ENCODE peak calls at places on chromosomes 6 and 20, in five cellular contexts. G is endothelial cell, H is lower lobe of right lung, D is heart right ventricle, M is cardiac fibroblast. F is an unnamed sample.
A peak's percentile ranks its signal among the peaks of the same experiment; 100 is the strongest.

GRCh38 chr6:136525586-136526195 is 24.5 kb downstream of the MAP7 start:
- DNase-seq in G (no peak), H (no peak), D (no peak), M (no peak), F (no peak)

GRCh38 chr6:2007165-2007564 is 238.2 kb downstream of the GMDS start:
- DNase-seq in G (no peak), H (no peak), D (no peak), M (no peak), F (no peak)

GRCh38 chr6:52407467-52407866 is 12.7 kb upstream of the EFHC1 start:
- DNase-seq in G (peak; percentile 22), H (no peak), D (no peak), M (peak; percentile 70), F (no peak)

GRCh38 chr6:28161410-28162079 is 19.9 kb downstream of the ZKSCAN8 start:
- DNase-seq in G (peak; percentile 57), H (peak; percentile 81), D (peak; percentile 79), M (peak; percentile 62), F (peak; percentile 53)

GRCh38 chr6:38155144-38155543 is 335.6 kb downstream of the ZFAND3 start:
- DNase-seq in G (peak; percentile 45), H (peak; percentile 78), D (no peak), M (peak; percentile 87), F (no peak)

GRCh38 chr6:81054011-81054410 is 698.5 kb downstream of the TENT5A start:
- DNase-seq in G (no peak), H (no peak), D (no peak), M (no peak), F (no peak)

GRCh38 chr20:53707341-53708102 is 113.9 kb upstream of the ZNF217 start:
- DNase-seq in G (no peak), H (no peak), D (no peak), M (peak; percentile 46), F (peak; percentile 13)

GRCh38 chr6:32949113-32949512 is 3.8 kb downstream of the HLA-DMA start:
- DNase-seq in G (no peak), H (no peak), D (no peak), M (no peak), F (no peak)

GRCh38 chr6:134400941-134401340 is 83.0 kb upstream of the SGK1 start:
- DNase-seq in G (no peak), H (no peak), D (no peak), M (no peak), F (no peak)

GRCh38 chr20:52675414-52675813 is 296.7 kb upstream of the TSHZ2 start:
- DNase-seq in G (no peak), H (no peak), D (no peak), M (no peak), F (no peak)

GRCh38 chr6:113564401-113565161 is 292.6 kb upstream of the MARCKS start:
- DNase-seq in G (peak; percentile 44), H (peak; percentile 62), D (peak; percentile 80), M (peak; percentile 97), F (peak; percentile 79)

GRCh38 chr6:63640062-63640461 is 4.5 kb downstream of the PHF3 start:
- DNase-seq in G (no peak), H (no peak), D (no peak), M (peak; percentile 82), F (no peak)

GRCh38 chr6:113050010-113050893 is 703.1 kb downstream of the RFPL4B start:
- DNase-seq in G (peak; percentile 18), H (no peak), D (no peak), M (peak; percentile 76), F (no peak)

GRCh38 chr6:72321741-72322140 is 300.1 kb upstream of the KCNQ5 start:
- DNase-seq in G (no peak), H (no peak), D (no peak), M (peak; percentile 60), F (peak; percentile 20)

GRCh38 chr6:88013015-88013414 is 34.6 kb upstream of the SPACA1 start:
- DNase-seq in G (no peak), H (no peak), D (no peak), M (no peak), F (no peak)

GRCh38 chr6:63637865-63638445 is 2.4 kb downstream of the PHF3 start:
- DNase-seq in G (no peak), H (no peak), D (no peak), M (no peak), F (no peak)

DNA sequence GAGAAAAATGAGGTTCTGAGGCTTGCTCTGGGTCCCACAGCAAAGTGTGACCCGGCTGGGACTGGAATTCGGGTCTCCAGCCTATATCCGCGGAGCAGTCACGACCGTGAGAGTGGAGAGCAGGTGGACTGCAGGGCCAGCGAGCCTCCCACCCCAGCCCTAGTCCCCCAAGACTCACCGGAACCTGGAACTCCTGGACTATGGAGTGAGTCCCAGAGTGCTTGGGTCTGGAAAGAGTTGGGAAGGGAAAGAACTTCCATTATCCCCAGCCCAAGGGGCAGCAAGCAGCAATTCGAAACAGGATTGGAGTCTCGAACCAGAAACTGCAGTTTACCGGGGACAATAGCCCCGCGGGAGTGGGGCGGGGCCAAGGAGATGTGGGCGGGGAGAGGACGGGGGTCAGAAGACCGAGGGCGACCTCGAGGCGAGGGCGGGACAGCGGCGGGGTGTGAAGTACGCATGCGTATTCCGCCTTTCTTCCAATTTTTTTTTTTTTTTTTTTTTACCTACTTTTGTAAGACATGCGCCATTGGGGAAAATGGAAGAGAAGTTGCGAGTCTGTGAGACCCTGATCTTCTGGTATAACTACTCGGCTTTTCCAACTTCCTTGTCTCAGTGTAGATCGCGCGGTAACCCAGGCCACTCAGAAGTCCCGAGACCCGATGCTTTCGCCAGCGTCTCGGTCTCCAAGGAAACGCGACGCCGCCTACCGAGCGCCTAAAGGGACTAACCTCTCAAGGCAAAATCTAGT is at the start of gene C20orf96:
- DNase-seq in G (peak; percentile 91), H (peak; percentile 96), D (peak; percentile 94), M (peak; percentile 97), F (peak; percentile 78)
- TF ChIP-seq CTCF in G (peak; percentile 15), H (peak; percentile 46), D (peak; percentile 46), M (peak; percentile 52), F (peak; percentile 73)

GRCh38 chr6:131765081-131765852 is 42.6 kb upstream of the ENPP1 start:
- DNase-seq in G (no peak), H (no peak), D (no peak), M (peak; percentile 66), F (no peak)
- TF ChIP-seq CTCF in G (no peak), H (no peak), D (no peak), M (no peak), F (no peak)

GRCh38 chr6:126721581-126722145 is 381.7 kb downstream of the CENPW start:
- DNase-seq in G (no peak), H (no peak), D (no peak), M (peak; percentile 95), F (peak; percentile 70)
- TF ChIP-seq CTCF in G (no peak), H (no peak), D (no peak), M (no peak), F (no peak)

DNA sequence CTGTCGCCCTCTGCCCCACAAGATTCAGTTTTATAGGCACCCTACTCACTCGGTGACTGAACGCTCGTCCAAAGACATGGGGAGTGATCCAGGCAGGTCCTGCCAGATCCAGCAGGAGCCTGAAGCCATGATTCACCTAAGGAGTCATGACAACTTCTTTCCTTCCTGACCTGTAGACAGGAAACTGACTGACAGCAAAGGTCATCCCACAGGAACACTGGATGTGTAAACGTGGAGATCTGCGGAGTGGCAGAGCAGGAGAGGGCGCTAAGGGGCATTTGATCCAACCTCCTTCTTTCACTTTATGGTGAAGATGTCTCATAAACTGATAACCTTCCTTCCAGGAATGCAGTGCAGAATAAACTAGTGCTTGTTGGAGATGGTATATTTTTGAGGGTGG is 192.2 kb downstream of the GJA10 start:
- DNase-seq in G (no peak), H (no peak), D (no peak), M (peak; percentile 14), F (no peak)
- TF ChIP-seq CTCF in G (no peak), H (no peak), D (no peak), M (no peak), F (no peak)

GRCh38 chr6:21213492-21213891 is 380.1 kb upstream of the SOX4 start:
- DNase-seq in G (no peak), H (no peak), D (no peak), M (no peak), F (no peak)

GRCh38 chr6:21204951-21205350 is 388.6 kb upstream of the SOX4 start:
- DNase-seq in G (no peak), H (no peak), D (no peak), M (no peak), F (no peak)

GRCh38 chr6:21208796-21209186 is 384.8 kb upstream of the SOX4 start:
- DNase-seq in G (no peak), H (no peak), D (no peak), M (no peak), F (no peak)

GRCh38 chr6:21208114-21208795 is 385.3 kb upstream of the SOX4 start:
- DNase-seq in G (no peak), H (no peak), D (no peak), M (no peak), F (no peak)
- TF ChIP-seq CTCF in G (no peak), H (no peak), D (no peak), M (no peak), F (no peak)

F was measured in AG04450.